ENCODE peak calls at places on chromosomes 3 and 15, in seven cellular contexts. M is endothelial cell of umbilical vein, W is A549, Y is H1, B is HCT116, K is WTC11, X is SK-N-SH. P is an unnamed sample.

GRCh38 chr3:13047296-13048165 is 25.7 kb downstream of the IQSEC1 start:
- DNase-seq in Y (no peak), M (no peak), K (no peak), B (no peak), W (no peak), X (no peak), P (peak; percentile 44)

GRCh38 chr3:190526787-190527767 is 13.2 kb downstream of the IL1RAP start:
- DNase-seq in B (no peak), X (no peak), W (no peak), Y (no peak), K (no peak), M (no peak), P (peak; percentile 86)

GRCh38 chr15:74432968-74433591 is 678 bp downstream of the SEMA7A start:
- DNase-seq in K (no peak), M (no peak), X (peak; percentile 87), W (no peak), B (no peak), Y (no peak), P (peak; percentile 42)

GRCh38 chr3:111936967-111937366 is 41.9 kb upstream of the ABHD10 start:
- DNase-seq in X (no peak), B (no peak), Y (no peak), W (no peak), K (no peak), M (peak; percentile 41), P (no peak)

GRCh38 chr15:60228619-60229018 is 169.2 kb downstream of the ANXA2 start:
- DNase-seq in M (no peak), X (no peak), B (no peak), W (no peak), Y (no peak), K (no peak), P (no peak)

GRCh38 chr3:94225176-94225742 is 162.4 kb downstream of the NSUN3 start:
- DNase-seq in W (no peak), M (no peak), K (no peak), B (no peak), Y (no peak), X (no peak), P (no peak)

GRCh38 chr15:74845208-74845568 is 2.2 kb upstream of the ULK3 start:
- DNase-seq in X (no peak), M (no peak), K (no peak), Y (no peak), W (no peak), B (no peak), P (no peak)

GRCh38 chr3:59771760-59772159 is 721.9 kb upstream of the CFAP20DC start:
- DNase-seq in W (peak; percentile 1), X (no peak), K (no peak), B (no peak), M (no peak), Y (no peak), P (no peak)

GRCh38 chr15:74377831-74378766 is 10.7 kb upstream of the CYP11A1 start:
- DNase-seq in K (peak; percentile 7), Y (no peak), W (no peak), B (no peak), M (no peak), X (peak; percentile 1), P (no peak)

GRCh38 chr3:25572919-25573385 is 91.8 kb downstream of the TOP2B start:
- DNase-seq in X (no peak), W (no peak), K (no peak), Y (no peak), B (no peak), M (no peak), P (no peak)

GRCh38 chr3:37943126-37943525 is 47.5 kb upstream of the VILL start:
- DNase-seq in Y (no peak), W (no peak), K (no peak), M (no peak), X (no peak), B (no peak), P (no peak)

GRCh38 chr3:169664034-169664820 is 715 bp upstream of the MECOM start:
- DNase-seq in B (no peak), K (no peak), W (no peak), X (peak; percentile 35), Y (peak; percentile 56), M (peak; percentile 71), P (no peak)

GRCh38 chr15:96418146-96418545 is 87.6 kb downstream of the NR2F2 start:
- DNase-seq in K (no peak), W (no peak), X (no peak), M (no peak), B (no peak), Y (no peak), P (no peak)

GRCh38 chr3:18591120-18591519 is 166.0 kb upstream of the SATB1 start:
- DNase-seq in M (no peak), W (no peak), B (no peak), K (no peak), X (no peak), Y (no peak), P (no peak)

GRCh38 chr15:66628976-66629723 is 63.4 kb upstream of the LCTL start:
- DNase-seq in X (no peak), Y (no peak), M (no peak), W (no peak), B (no peak), K (no peak), P (no peak)

GRCh38 chr15:85676332-85676731 is 118.4 kb downstream of the KLHL25 start:
- DNase-seq in Y (no peak), M (no peak), B (no peak), W (no peak), K (no peak), X (no peak), P (no peak)

GRCh38 chr15:88605507-88606436 is 15.4 kb upstream of the AEN start:
- DNase-seq in Y (peak; percentile 91), W (no peak), M (peak; percentile 19), B (no peak), K (peak; percentile 85), X (peak; percentile 65), P (peak; percentile 37)

GRCh38 chr3:180320631-180321030 is 281.3 kb upstream of the TTC14 start:
- DNase-seq in Y (no peak), B (no peak), K (no peak), X (no peak), M (no peak), W (no peak), P (no peak)

GRCh38 chr3:119323401-119324107 is 29.4 kb downstream of the ARHGAP31 start:
- DNase-seq in B (no peak), M (no peak), W (no peak), X (no peak), Y (peak; percentile 59), K (peak; percentile 29), P (peak; percentile 33)

GRCh38 chr15:72358532-72359180 is 17.2 kb downstream of the HEXA start:
- DNase-seq in X (peak; percentile 35), M (peak; percentile 59), B (no peak), K (no peak), W (no peak), Y (no peak), P (no peak)

GRCh38 chr3:142445816-142446254 is 2.0 kb downstream of the XRN1 start:
- DNase-seq in K (no peak), B (no peak), X (no peak), W (no peak), Y (no peak), M (peak; percentile 14), P (peak; percentile 46)

GRCh38 chr15:74123131-74123429 is 7.3 kb upstream of the ISLR2 start:
- DNase-seq in M (no peak), X (no peak), K (peak; percentile 73), W (no peak), Y (peak; percentile 72), B (no peak), P (peak; percentile 92)

GRCh38 chr15:78205856-78206255 is 28.5 kb downstream of the ACSBG1 start:
- DNase-seq in M (no peak), Y (peak; percentile 41), B (no peak), K (no peak), X (no peak), W (no peak), P (no peak)

GRCh38 chr3:14265246-14265962 is 86.8 kb downstream of the LSM3 start:
- DNase-seq in M (no peak), B (no peak), Y (no peak), X (no peak), K (no peak), W (peak; percentile 74), P (no peak)

GRCh38 chr3:43728947-43729346 is 38.2 kb downstream of the ABHD5 start:
- DNase-seq in Y (no peak), B (no peak), W (no peak), K (no peak), X (no peak), M (no peak), P (no peak)

GRCh38 chr15:54840999-54841398 is 355.7 kb downstream of the RSL24D1 start:
- DNase-seq in M (no peak), K (peak; percentile 59), B (no peak), X (no peak), Y (peak; percentile 46), W (no peak), P (no peak)

GRCh38 chr3:53375019-53375418 is 27.7 kb upstream of the DCP1A start:
- DNase-seq in Y (peak; percentile 89), B (peak; percentile 65), K (peak; percentile 87), X (peak; percentile 82), M (peak; percentile 55), W (peak; percentile 37), P (peak; percentile 76)

GRCh38 chr3:21839592-21839991 is 88.6 kb upstream of the ZNF385D start:
- DNase-seq in X (no peak), K (peak; percentile 48), Y (peak; percentile 52), W (no peak), B (no peak), M (no peak), P (peak; percentile 24)

GRCh38 chr3:124772081-124772831 is 42.0 kb downstream of the UMPS start:
- DNase-seq in K (no peak), X (peak; percentile 83), M (peak; percentile 100), B (no peak), W (no peak), Y (no peak), P (no peak)

DNA sequence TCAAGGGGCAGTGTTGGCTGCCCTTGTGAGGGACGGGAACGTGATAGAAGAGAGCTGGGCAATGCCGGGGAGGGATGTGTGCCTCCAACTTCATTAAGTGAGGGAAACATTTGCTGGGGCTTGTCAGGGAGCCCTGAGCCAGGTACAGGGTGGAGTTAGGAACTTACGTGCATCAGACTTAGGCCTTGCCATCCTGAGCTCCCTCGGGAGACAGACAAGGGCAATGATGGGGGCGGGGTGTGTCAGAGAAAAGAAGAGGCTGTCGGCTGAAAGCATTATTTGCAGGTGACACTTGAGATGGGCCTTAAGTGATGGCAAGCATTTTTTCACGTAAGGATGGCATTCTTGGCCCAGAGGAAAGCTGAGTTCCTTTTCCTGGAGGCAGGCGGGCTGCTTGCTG is 1.6 kb downstream of the FAM131A start:
- DNase-seq in Y (no peak), X (no peak), K (no peak), W (no peak), B (no peak), M (no peak), P (no peak)
- TF ChIP-seq MAX in Y (no peak), X (no peak), K (no peak), W (no peak), B (no peak), M (no peak), P (no peak)

GRCh38 chr3:126146525-126147146 is 33.8 kb downstream of the ALDH1L1 start:
- DNase-seq in B (no peak), Y (no peak), M (no peak), K (peak; percentile 3), W (no peak), X (no peak), P (no peak)
- TF ChIP-seq MAX in B (no peak), Y (no peak), M (no peak), K (no peak), W (no peak), X (no peak), P (no peak)

GRCh38 chr3:122996038-122996580 is 31.5 kb downstream of the SEMA5B start:
- DNase-seq in Y (no peak), K (no peak), M (no peak), B (no peak), X (no peak), W (no peak), P (no peak)
- TF ChIP-seq MAX in Y (no peak), K (no peak), M (no peak), B (no peak), X (no peak), W (no peak), P (no peak)

GRCh38 chr15:99452728-99453643 is 112.8 kb upstream of the MEF2A start:
- DNase-seq in W (no peak), K (no peak), M (peak; percentile 67), X (peak; percentile 26), B (no peak), Y (peak; percentile 40), P (peak; percentile 38)
- TF ChIP-seq MAX in W (no peak), K (no peak), M (peak; percentile 50), X (no peak), B (no peak), Y (no peak), P (no peak)